ENCODE peak calls at places on chromosomes 7 and 10, in nine cellular contexts. Q is A549; B is cardiac fibroblast; W is iPS DF 19.7; D is MCF 10A; R is body of pancreas; P is H1; G is Karpas-422; O is activated naive CD4-positive, alpha-beta T cell. Z is an unnamed sample.

GRCh38 chr10:70981936-70982335 is 93.6 kb upstream of the PCBD1 start:
- DNase-seq in R (no peak), P (no peak), Q (no peak), D (no peak), W (no peak), B (no peak), O (no peak), G (no peak), Z (no peak)

GRCh38 chr7:67854236-67854635 is 857.6 kb downstream of the TYW1 start:
- DNase-seq in G (no peak), R (no peak), P (no peak), B (no peak), Q (no peak), O (no peak), W (no peak), D (no peak), Z (peak)

GRCh38 chr10:75168275-75168674 is 42.3 kb upstream of the VDAC2 start:
- DNase-seq in R (no peak), B (no peak), Q (no peak), O (no peak), G (no peak), W (no peak), P (no peak), D (no peak), Z (no peak)

GRCh38 chr7:65233409-65234034 is 140.1 kb upstream of the ZNF92 start:
- DNase-seq in W (no peak), Q (no peak), D (no peak), B (no peak), R (no peak), O (no peak), P (no peak), G (no peak), Z (no peak)

GRCh38 chr10:72263613-72264241 is 10.0 kb upstream of the DDIT4 start:
- DNase-seq in G (peak), D (peak), R (peak), B (peak), Q (no peak), O (peak), P (no peak), W (no peak), Z (no peak)

GRCh38 chr10:74924251-74924954 is 98.0 kb downstream of the KAT6B start:
- DNase-seq in W (no peak), P (no peak), R (no peak), G (no peak), B (peak), D (peak), O (no peak), Q (no peak), Z (no peak)

GRCh38 chr10:132158122-132158741 is 28.5 kb upstream of the DPYSL4 start:
- DNase-seq in P (no peak), O (peak), G (peak), R (no peak), D (no peak), B (no peak), W (no peak), Q (no peak), Z (no peak)

GRCh38 chr7:70426249-70426880 is 705.6 kb upstream of the GALNT17 start:
- DNase-seq in P (no peak), G (peak), R (no peak), W (no peak), B (no peak), D (no peak), O (no peak), Q (no peak), Z (no peak)

GRCh38 chr7:78441737-78442136 is 643.2 kb downstream of the PHTF2 start:
- DNase-seq in D (no peak), O (no peak), P (no peak), B (no peak), R (no peak), G (no peak), Q (no peak), W (no peak), Z (no peak)

GRCh38 chr7:126541416-126541815 is 711.3 kb downstream of the GRM8 start:
- DNase-seq in G (no peak), P (no peak), Q (no peak), B (no peak), R (no peak), D (no peak), W (no peak), O (no peak), Z (no peak)

GRCh38 chr7:22664988-22665798 is 61.8 kb upstream of the IL6 start:
- DNase-seq in W (no peak), G (no peak), Q (no peak), O (no peak), P (no peak), R (no peak), D (no peak), B (no peak), Z (no peak)

GRCh38 chr10:21359202-21359601 is 166.3 kb downstream of the SKIDA1 start:
- DNase-seq in G (no peak), P (no peak), D (no peak), Q (no peak), W (no peak), R (no peak), B (no peak), O (no peak), Z (no peak)

GRCh38 chr7:7271094-7271874 is 88.9 kb downstream of the C1GALT1 start:
- DNase-seq in W (no peak), D (no peak), P (no peak), O (no peak), Q (no peak), G (no peak), B (no peak), R (no peak), Z (no peak)

GRCh38 chr10:103491729-103492364 is 1.7 kb upstream of the NEURL1 start:
- DNase-seq in B (peak), D (peak), O (no peak), Q (peak), P (no peak), G (no peak), R (no peak), W (no peak), Z (no peak)

GRCh38 chr7:74101061-74101681 is 17.6 kb downstream of the LIMK1 start:
- DNase-seq in Q (no peak), G (peak), R (no peak), D (no peak), B (no peak), P (no peak), O (no peak), W (no peak), Z (no peak)

GRCh38 chr10:48772059-48772458 is 87.4 kb downstream of the WDFY4 start:
- DNase-seq in D (no peak), Q (no peak), B (no peak), O (no peak), G (no peak), W (no peak), P (no peak), R (no peak), Z (no peak)

GRCh38 chr10:121135512-121135911 is 284.4 kb downstream of the WDR11 start:
- DNase-seq in P (no peak), B (no peak), Q (no peak), D (no peak), O (no peak), R (no peak), G (no peak), W (no peak), Z (no peak)

GRCh38 chr10:50594012-50594411 is 29.7 kb downstream of the SGMS1 start:
- DNase-seq in P (no peak), Q (no peak), O (no peak), B (peak), D (peak), G (no peak), R (no peak), W (no peak), Z (no peak)

GRCh38 chr7:51224811-51225581 is 91.6 kb downstream of the COBL start:
- DNase-seq in W (no peak), P (peak), R (peak), B (no peak), D (peak), G (no peak), O (no peak), Q (peak), Z (no peak)

GRCh38 chr10:8051851-8052257 is 2.6 kb upstream of the GATA3 start:
- DNase-seq in D (no peak), P (no peak), W (no peak), O (no peak), R (no peak), B (no peak), Q (no peak), G (no peak), Z (no peak)

GRCh38 chr7:3953133-3953532 is 652.1 kb downstream of the SDK1 start:
- DNase-seq in B (no peak), G (no peak), O (no peak), P (no peak), W (no peak), R (no peak), D (no peak), Q (no peak), Z (no peak)

GRCh38 chr7:44767912-44768662 is 19.4 kb downstream of the ZMIZ2 start:
- DNase-seq in P (no peak), D (no peak), G (no peak), R (peak), B (peak), O (peak), Q (no peak), W (no peak), Z (no peak)

GRCh38 chr10:3372284-3372683 is 199.7 kb upstream of the PITRM1 start:
- DNase-seq in O (no peak), B (peak), G (no peak), R (no peak), Q (no peak), W (no peak), P (no peak), D (no peak), Z (no peak)

GRCh38 chr10:78258303-78259030 is 224.8 kb downstream of the RPS24 start:
- DNase-seq in B (no peak), R (no peak), O (no peak), D (no peak), W (no peak), Q (no peak), G (peak), P (no peak), Z (no peak)

GRCh38 chr10:112519129-112519761 is 72.2 kb downstream of the VTI1A start:
- DNase-seq in Q (no peak), R (no peak), O (no peak), B (no peak), D (peak), G (no peak), W (no peak), P (no peak), Z (no peak)

GRCh38 chr7:108073305-108074070 is 56.7 kb downstream of the LAMB4 start:
- DNase-seq in D (no peak), O (no peak), Q (no peak), R (no peak), G (no peak), P (no peak), W (no peak), B (no peak), Z (no peak)

GRCh38 chr10:43295436-43295835 is 28.6 kb upstream of the RASGEF1A start:
- DNase-seq in Q (no peak), G (no peak), P (no peak), O (no peak), D (peak), B (peak), R (no peak), W (no peak), Z (no peak)

GRCh38 chr7:24378871-24379608 is 95.0 kb downstream of the NPY start:
- DNase-seq in P (no peak), D (peak), R (peak), O (no peak), G (no peak), B (peak), Q (peak), W (no peak), Z (no peak)

GRCh38 chr7:41107938-41108448 is 594.9 kb downstream of the INHBA start:
- DNase-seq in W (no peak), O (no peak), G (no peak), P (no peak), B (no peak), Q (peak), D (peak), R (no peak), Z (no peak)

GRCh38 chr7:112421666-112422486 is 28.4 kb upstream of the IFRD1 start:
- DNase-seq in O (no peak), Q (no peak), W (peak), R (no peak), G (peak), B (peak), P (no peak), D (peak), Z (no peak)

GRCh38 chr7:47407821-47408674 is 173.9 kb downstream of the TNS3 start:
- DNase-seq in W (no peak), D (no peak), O (no peak), P (no peak), B (no peak), R (peak), Q (no peak), G (no peak), Z (no peak)

GRCh38 chr10:66455304-66455703 is 470.5 kb upstream of the LRRTM3 start:
- DNase-seq in O (no peak), R (no peak), D (peak), W (no peak), P (no peak), Q (no peak), B (no peak), G (peak), Z (no peak)

GRCh38 chr10:44569193-44570091 is 184.5 kb upstream of the CXCL12 start:
- DNase-seq in D (peak), W (no peak), B (peak), G (no peak), Q (no peak), P (no peak), R (no peak), O (no peak), Z (peak)

GRCh38 chr10:108685863-108686531 is 1237.3 kb downstream of the XPNPEP1 start:
- DNase-seq in P (no peak), D (no peak), Q (no peak), O (no peak), R (no peak), W (no peak), B (no peak), G (no peak), Z (no peak)

GRCh38 chr7:924541-925231 is 29.8 kb downstream of the ADAP1 start:
- DNase-seq in Q (no peak), R (peak), P (no peak), W (no peak), G (no peak), O (no peak), D (no peak), B (peak), Z (peak)

GRCh38 chr10:2048337-2048973 is 311.1 kb upstream of the ADARB2 start:
- DNase-seq in W (no peak), Q (no peak), O (no peak), G (no peak), D (no peak), P (no peak), R (no peak), B (no peak), Z (no peak)

GRCh38 chr7:73903321-73904218 is 42.6 kb downstream of the TMEM270 start:
- DNase-seq in B (no peak), P (no peak), Q (no peak), R (no peak), G (no peak), D (no peak), O (no peak), W (no peak), Z (no peak)

GRCh38 chr7:99499356-99499712 is 747 bp downstream of the ZNF394 start:
- DNase-seq in B (peak), W (no peak), Q (peak), P (no peak), R (no peak), G (peak), O (no peak), D (no peak), Z (no peak)

GRCh38 chr10:86952106-86952505 is 5.3 kb downstream of the MMRN2 start:
- DNase-seq in P (no peak), W (no peak), R (no peak), O (no peak), B (no peak), G (no peak), D (no peak), Q (no peak), Z (peak)